ENCODE peak calls at places on chromosome 1, in six cellular contexts. T is cardiac muscle cell, K is sigmoid colon, F is left ventricle myocardium inferior, N is foreskin keratinocyte, U is lower lobe of right lung. Z is an unnamed sample. For H3K4me1, the result is how much of the 10 kb centered on the place peaks cover.

GRCh38 chr1:61139324-61140055 is 57.1 kb downstream of the NFIA start:
- DNase-seq in T (peak), K (no peak), F (no peak), N (peak), U (no peak), Z (no peak)

GRCh38 chr1:215957692-215958091 is 390.6 kb downstream of the KCTD3 start:
- DNase-seq in T (peak), K (no peak), F (no peak), N (no peak), U (no peak), Z (no peak)

GRCh38 chr1:144551543-144552424 is 40.9 kb upstream of the PPIAL4F start:
- DNase-seq in T (peak), K (peak), F (peak), N (peak), U (peak), Z (peak)

GRCh38 chr1:3529099-3529729 is 74.7 kb downstream of the ARHGEF16 start:
- DNase-seq in T (no peak), K (no peak), F (peak), N (no peak), U (no peak), Z (no peak)

GRCh38 chr1:45953934-45954333 is 150.5 kb downstream of the MAST2 start:
- DNase-seq in T (peak), K (no peak), F (no peak), N (no peak), U (no peak), Z (no peak)

GRCh38 chr1:240092301-240093119 is 827 bp downstream of the FMN2 start:
- DNase-seq in T (peak), K (peak), F (no peak), N (no peak), U (no peak), Z (peak)

GRCh38 chr1:27429029-27429425 is 36.6 kb downstream of the GPR3 start:
- DNase-seq in T (no peak), K (no peak), F (no peak), N (no peak), U (no peak), Z (no peak)

GRCh38 chr1:12144969-12145368 is 21.8 kb upstream of the TNFRSF1B start:
- DNase-seq in T (no peak), K (no peak), F (no peak), N (no peak), U (no peak), Z (no peak)

GRCh38 chr1:156656779-156657160 is 14.9 kb downstream of the BCAN start:
- DNase-seq in T (peak), K (peak), F (no peak), N (no peak), U (no peak), Z (peak)

GRCh38 chr1:111752186-111752585 is 3.5 kb upstream of the DDX20 start:
- DNase-seq in T (no peak), K (no peak), F (no peak), N (no peak), U (no peak), Z (no peak)

GRCh38 chr1:240282061-240282830 is 190.6 kb downstream of the FMN2 start:
- DNase-seq in T (no peak), K (no peak), F (no peak), N (peak), U (peak), Z (no peak)

GRCh38 chr1:42657981-42658879 is at the start of gene PPIH:
- DNase-seq in T (peak), K (peak), F (peak), N (peak), U (peak), Z (peak)
- TF ChIP-seq CTCF in T (no peak), K (peak), F (peak), N (peak), U (peak), Z (peak)

GRCh38 chr1:15962671-15963362 is 13.1 kb downstream of the ZBTB17 start:
- DNase-seq in T (no peak), K (no peak), F (no peak), N (no peak), U (no peak), Z (no peak)
- H3K4me1 ChIP-seq in T (under half), K (under half), F (half or more), N (under half), U (half or more), Z (under half)

GRCh38 chr1:211829343-211830054 is 1.1 kb downstream of the LPGAT1 start:
- DNase-seq in T (peak), K (peak), F (peak), N (peak), U (no peak), Z (peak)
- TF ChIP-seq CTCF in T (peak), K (no peak), F (peak), N (no peak), U (no peak), Z (no peak)

GRCh38 chr1:8429549-8430105 is 111.7 kb downstream of the SLC45A1 start:
- DNase-seq in T (no peak), K (no peak), F (no peak), N (no peak), U (no peak), Z (no peak)
- H3K4me1 ChIP-seq in T (under half), K (under half), F (half or more), N (under half), U (under half), Z (under half)

GRCh38 chr1:238953448-238953847 is 432.9 kb upstream of the CHRM3 start:
- DNase-seq in T (no peak), K (no peak), F (no peak), N (no peak), U (no peak), Z (no peak)
- TF ChIP-seq CTCF in T (no peak), K (no peak), F (no peak), N (no peak), U (no peak), Z (no peak)

DNA sequence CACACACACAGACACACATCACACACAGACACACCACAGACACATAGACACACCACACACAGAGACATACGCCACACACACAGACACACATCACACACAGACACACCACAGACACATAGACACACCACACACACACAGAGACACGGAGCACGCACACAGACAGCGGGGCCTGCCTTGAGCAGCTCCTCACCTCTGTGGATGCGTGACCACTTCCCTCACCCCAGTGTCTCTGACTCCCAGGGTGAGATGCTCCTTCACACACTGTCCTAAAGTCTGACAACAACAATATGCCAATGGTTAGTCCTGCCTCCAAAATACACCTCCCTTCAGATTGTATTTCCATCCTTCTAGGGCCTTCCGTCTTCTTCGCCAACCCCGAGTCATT is 48.2 kb downstream of the IER5 start:
- DNase-seq in T (no peak), K (no peak), F (no peak), N (no peak), U (no peak), Z (no peak)
- H3K4me1 ChIP-seq in T (under half), K (under half), F (half or more), N (under half), U (under half), Z (under half)

DNA sequence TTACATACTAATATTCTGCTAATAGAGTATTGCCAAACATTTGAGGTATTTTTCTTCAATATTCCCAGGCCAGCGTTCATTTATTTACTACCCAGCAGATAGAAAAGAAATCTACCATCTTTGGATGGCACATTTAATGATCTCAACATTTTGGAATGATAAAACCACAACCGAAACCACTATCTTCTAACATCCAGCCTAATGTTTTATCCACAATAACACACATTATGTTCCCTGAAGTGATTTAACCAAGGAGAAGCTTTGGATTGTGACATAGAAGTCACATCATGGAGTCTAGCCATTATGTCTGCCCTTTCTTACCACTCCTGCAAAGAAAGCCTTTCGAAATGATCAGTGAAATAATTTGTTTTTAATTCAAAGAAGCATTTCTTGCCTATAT is 497.1 kb upstream of the PLXNA2 start:
- DNase-seq in T (no peak), K (no peak), F (no peak), N (no peak), U (no peak), Z (no peak)
- TF ChIP-seq CTCF in T (no peak), K (no peak), F (no peak), N (no peak), U (no peak), Z (no peak)

GRCh38 chr1:178275553-178275952 is 181.6 kb downstream of the RASAL2 start:
- DNase-seq in T (no peak), K (no peak), F (no peak), N (no peak), U (no peak), Z (no peak)

GRCh38 chr1:178282949-178283367 is 189.1 kb downstream of the RASAL2 start:
- DNase-seq in T (peak), K (no peak), F (no peak), N (peak), U (no peak), Z (no peak)

GRCh38 chr1:178283409-178283808 is 189.5 kb downstream of the RASAL2 start:
- DNase-seq in T (peak), K (no peak), F (no peak), N (no peak), U (peak), Z (no peak)

GRCh38 chr1:178278135-178278534 is 184.2 kb downstream of the RASAL2 start:
- DNase-seq in T (no peak), K (no peak), F (no peak), N (peak), U (no peak), Z (no peak)

DNA sequence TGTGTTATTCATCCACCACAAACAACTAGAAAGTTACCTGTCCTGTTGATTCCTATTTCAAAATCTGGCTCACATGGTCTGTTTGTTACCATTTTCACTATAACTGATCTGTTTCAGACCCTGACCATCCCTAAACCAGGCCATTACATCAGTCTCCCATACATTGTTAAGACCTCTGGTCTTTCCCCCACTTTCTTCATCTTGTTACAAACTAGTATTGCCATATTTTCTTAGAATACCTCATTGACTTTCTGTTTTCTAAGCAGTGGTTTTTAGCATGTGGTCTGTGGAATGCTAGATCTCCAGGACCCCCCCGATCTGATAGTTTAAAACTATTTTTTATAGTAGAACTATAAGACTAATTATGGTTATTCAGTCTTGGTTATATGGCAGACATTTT is 185.4 kb downstream of the RASAL2 start:
- DNase-seq in T (no peak), K (no peak), F (no peak), N (no peak), U (no peak), Z (no peak)
- H3K4me1 ChIP-seq in T (under half), K (under half), F (half or more), N (half or more), U (half or more), Z (under half)

DNA sequence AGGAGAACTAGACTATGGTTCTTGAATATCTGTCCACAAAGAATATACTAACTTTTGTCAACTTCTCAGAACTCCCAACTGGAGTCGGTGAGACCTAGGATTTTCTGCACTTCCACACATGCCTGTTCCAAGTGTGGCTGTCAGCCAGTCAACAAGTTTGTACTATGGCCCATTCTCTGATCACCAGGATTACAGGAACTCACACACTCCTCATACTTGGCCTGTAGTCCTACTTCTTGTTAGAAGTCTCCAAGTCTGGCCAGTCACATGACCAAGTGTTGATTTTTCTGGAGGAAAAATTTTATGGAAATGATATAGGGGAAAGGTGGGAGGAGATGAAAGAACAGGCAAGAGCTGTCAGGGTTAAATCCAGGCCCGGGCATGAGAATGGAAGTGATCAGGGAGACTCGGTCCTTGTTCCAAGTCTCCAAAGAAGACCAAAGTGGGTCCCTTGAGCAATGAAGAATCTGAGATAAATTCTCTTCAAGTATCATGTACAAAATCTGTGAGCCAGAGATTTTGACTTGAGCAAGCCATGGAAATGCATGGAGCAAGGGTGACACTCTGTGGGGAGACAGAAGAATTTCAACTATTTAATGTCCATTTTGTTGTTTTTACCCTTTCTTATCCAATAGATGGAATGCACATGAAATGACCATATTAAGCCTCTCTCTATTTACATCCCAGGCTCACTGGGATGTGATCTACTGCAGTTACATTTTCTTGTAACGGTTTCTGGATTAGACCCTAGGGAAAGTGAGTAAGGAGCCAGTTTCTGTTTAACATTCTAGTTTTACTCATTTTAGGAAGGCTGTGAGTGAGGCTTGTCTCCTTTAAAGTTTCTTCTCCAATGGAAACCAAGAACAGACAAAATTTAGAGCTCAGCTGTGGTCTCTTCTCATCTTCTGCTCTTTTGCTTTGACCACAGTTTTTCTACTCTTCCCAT is 320.9 kb downstream of the ASTN1 start:
- DNase-seq in T (peak), K (no peak), F (no peak), N (peak), U (no peak), Z (peak)
- TF ChIP-seq CTCF in T (peak), K (peak), F (peak), N (peak), U (peak), Z (peak)